ENCODE peak calls at places on chromosomes 4 and X, in ten cellular contexts. T, B, Q, J, W, S, E, V, Y and R are unnamed samples.

GRCh38 chr4:127698789-127699200 is 31.4 kb upstream of the SLC25A31 start:
- DNase-seq in T (no peak), B (peak; percentile 85), Q (no peak), J (no peak), W (peak; percentile 76), S (no peak), E (no peak), V (peak; percentile 76), Y (peak; percentile 39), R (no peak)

GRCh38 chrX:153576961-153577360 is 22.0 kb downstream of the CCNQ start:
- DNase-seq in T (no peak), B (no peak), Q (no peak), J (no peak), W (no peak), S (no peak), E (no peak), V (no peak), Y (no peak), R (no peak)

GRCh38 chr4:137950286-137950685 is 291.9 kb downstream of the SLC7A11 start:
- DNase-seq in T (no peak), B (no peak), Q (no peak), J (no peak), W (no peak), S (no peak), E (no peak), V (no peak), Y (no peak), R (no peak)

GRCh38 chrX:25536307-25536970 is 520.7 kb upstream of the ARX start:
- DNase-seq in T (no peak), B (no peak), Q (no peak), J (no peak), W (no peak), S (no peak), E (no peak), V (no peak), Y (no peak), R (no peak)

GRCh38 chrX:154403192-154403591 is 5.0 kb downstream of the RPL10 start:
- DNase-seq in T (no peak), B (no peak), Q (no peak), J (no peak), W (no peak), S (no peak), E (no peak), V (no peak), Y (no peak), R (no peak)

GRCh38 chr4:168183717-168184571 is 91.6 kb downstream of the ANXA10 start:
- DNase-seq in T (no peak), B (peak; percentile 55), Q (peak; percentile 42), J (no peak), W (no peak), S (no peak), E (no peak), V (peak; percentile 51), Y (peak; percentile 59), R (no peak)

GRCh38 chr4:186451982-186452381 is 103.4 kb downstream of the MTNR1A start:
- DNase-seq in T (no peak), B (no peak), Q (no peak), J (no peak), W (no peak), S (no peak), E (no peak), V (no peak), Y (no peak), R (no peak)

GRCh38 chrX:56763556-56764152 is 34.6 kb downstream of the NBDY start:
- DNase-seq in T (no peak), B (peak; percentile 39), Q (no peak), J (no peak), W (peak; percentile 16), S (no peak), E (no peak), V (peak; percentile 77), Y (peak; percentile 60), R (no peak)

GRCh38 chrX:109049903-109050302 is 313.5 kb upstream of the IRS4 start:
- DNase-seq in T (no peak), B (no peak), Q (no peak), J (no peak), W (no peak), S (peak; percentile 3), E (no peak), V (no peak), Y (no peak), R (no peak)
- TF ChIP-seq CTCF in T (peak; percentile 45), B (peak; percentile 11), Q (peak; percentile 15), J (peak; percentile 24), W (peak; percentile 34), S (peak; percentile 16), E (no peak), V (no peak), Y (no peak), R (no peak)

DNA sequence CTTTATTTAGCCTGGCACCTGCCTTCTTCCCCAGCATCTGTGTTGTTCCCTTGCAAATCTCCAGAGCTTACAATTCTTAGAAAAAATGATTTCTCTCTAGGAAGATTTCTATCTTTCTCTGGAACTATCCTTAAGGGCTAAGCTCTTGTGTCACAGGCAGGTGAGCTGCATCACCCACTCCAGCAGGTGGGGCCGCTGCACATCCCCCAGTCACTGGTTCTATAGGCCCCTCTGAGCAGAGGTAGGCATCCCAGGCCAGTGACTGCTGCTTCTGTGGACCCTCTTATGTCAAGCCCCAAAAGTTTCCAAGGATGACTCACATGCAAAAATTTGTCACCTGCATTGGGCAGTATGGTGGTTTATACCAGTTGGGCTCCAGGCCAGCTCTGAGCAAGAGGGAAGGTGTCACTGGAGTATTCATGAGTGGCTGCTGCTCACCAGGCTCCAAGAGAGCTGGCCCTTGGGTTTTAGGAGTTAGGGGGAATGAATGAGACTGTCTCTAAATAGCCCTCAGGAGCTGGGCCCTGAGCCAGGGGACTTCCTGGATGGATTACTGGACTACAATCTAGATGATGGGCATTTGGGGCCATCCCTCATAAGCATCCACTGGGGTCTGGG is 208.1 kb upstream of the EOLA2 start:
- DNase-seq in T (no peak), B (no peak), Q (no peak), J (no peak), W (no peak), S (no peak), E (no peak), V (no peak), Y (no peak), R (no peak)
- TF ChIP-seq CTCF in T (no peak), B (no peak), Q (no peak), J (no peak), W (no peak), S (no peak), E (no peak), V (no peak), Y (no peak), R (no peak)

GRCh38 chr4:4377683-4378082 is 9.2 kb upstream of the NSG1 start:
- DNase-seq in T (no peak), B (no peak), Q (no peak), J (no peak), W (no peak), S (no peak), E (no peak), V (no peak), Y (no peak), R (no peak)

GRCh38 chr4:4376074-4376473 is 10.8 kb upstream of the NSG1 start:
- DNase-seq in T (no peak), B (no peak), Q (no peak), J (no peak), W (no peak), S (no peak), E (no peak), V (no peak), Y (no peak), R (no peak)

GRCh38 chr4:4377191-4377590 is 9.7 kb upstream of the NSG1 start:
- DNase-seq in T (no peak), B (no peak), Q (no peak), J (no peak), W (no peak), S (no peak), E (no peak), V (no peak), Y (no peak), R (no peak)

GRCh38 chr4:4383085-4383484 is 3.8 kb upstream of the NSG1 start:
- DNase-seq in T (no peak), B (no peak), Q (no peak), J (no peak), W (no peak), S (no peak), E (no peak), V (no peak), Y (no peak), R (no peak)

GRCh38 chr4:4379540-4380087 is 7.3 kb upstream of the NSG1 start:
- DNase-seq in T (no peak), B (no peak), Q (no peak), J (no peak), W (no peak), S (no peak), E (no peak), V (no peak), Y (no peak), R (no peak)
- TF ChIP-seq CTCF in T (no peak), B (no peak), Q (no peak), J (no peak), W (no peak), S (no peak), E (no peak), V (no peak), Y (no peak), R (no peak)

GRCh38 chr4:7771056-7771455 is 168.6 kb downstream of the AFAP1 start:
- DNase-seq in T (no peak), B (no peak), Q (no peak), J (no peak), W (no peak), S (no peak), E (peak; percentile 50), V (no peak), Y (no peak), R (no peak)

GRCh38 chr4:7768736-7769135 is 170.9 kb downstream of the AFAP1 start:
- DNase-seq in T (no peak), B (no peak), Q (no peak), J (no peak), W (no peak), S (no peak), E (no peak), V (no peak), Y (no peak), R (no peak)

GRCh38 chr4:7770675-7771050 is 169.0 kb downstream of the AFAP1 start:
- DNase-seq in T (no peak), B (no peak), Q (no peak), J (no peak), W (no peak), S (no peak), E (no peak), V (no peak), Y (no peak), R (no peak)

GRCh38 chr4:7769308-7769841 is 170.3 kb downstream of the AFAP1 start:
- DNase-seq in T (no peak), B (no peak), Q (no peak), J (no peak), W (no peak), S (no peak), E (peak; percentile 49), V (no peak), Y (no peak), R (no peak)

DNA sequence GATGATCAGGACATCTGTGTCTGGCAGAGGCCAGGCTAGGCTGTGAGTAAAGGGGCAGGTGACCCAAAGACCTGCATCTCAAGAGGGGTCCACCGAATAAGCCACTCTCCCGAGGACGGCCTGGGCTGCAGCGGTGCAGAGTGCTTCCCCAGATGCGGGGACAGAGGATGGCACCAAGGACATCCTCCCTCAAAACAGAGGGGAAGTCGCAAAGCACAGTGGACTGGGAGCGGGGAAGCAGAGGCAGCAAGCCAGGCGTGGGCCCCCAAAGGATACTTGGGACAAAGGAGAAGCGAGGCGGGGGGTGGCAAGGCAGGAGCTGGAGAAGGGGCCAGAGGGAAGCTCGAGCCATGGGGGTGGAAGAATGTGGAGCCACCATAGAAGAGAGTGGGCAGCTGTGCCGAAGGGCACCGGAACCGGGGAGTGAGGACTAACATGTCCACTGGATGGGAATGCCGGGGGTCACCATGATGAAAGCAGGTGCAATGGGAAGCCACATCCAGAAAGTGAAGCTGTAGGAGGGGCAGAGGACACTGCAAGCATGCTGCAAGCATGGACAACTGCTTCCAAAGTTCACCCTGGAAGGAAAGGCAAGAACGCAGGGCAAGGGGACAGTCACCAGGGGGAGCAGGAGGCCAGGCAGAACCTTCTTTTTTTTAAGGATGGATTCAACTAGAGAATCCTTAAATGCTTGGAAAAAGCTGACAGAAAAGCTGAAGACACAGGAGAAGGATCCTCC is 169.6 kb downstream of the AFAP1 start:
- DNase-seq in T (no peak), B (no peak), Q (peak; percentile 46), J (no peak), W (no peak), S (peak; percentile 47), E (peak; percentile 58), V (peak; percentile 35), Y (peak; percentile 32), R (no peak)
- TF ChIP-seq CTCF in T (peak; percentile 57), B (peak; percentile 67), Q (peak; percentile 53), J (peak; percentile 45), W (peak; percentile 80), S (peak; percentile 14), E (no peak), V (peak; percentile 61), Y (peak; percentile 63), R (no peak)